ENCODE peak calls at places on chromosomes 4 and X, in nine cellular contexts. One of them, this sample, is unnamed.

GRCh38 chr4:151573945-151574344 is 165.0 kb downstream of the FHIP1A start:
- DNase-seq in NCI-H2107: no peak
- DNase-seq in stimulated activated naive CD8-positive, alpha-beta T cell treated with anti-CD3 and anti-CD28 coated beads, Interleukin-15, amount 100 ng/mL, for 72 hours: no peak
- DNase-seq in hepatocyte: peak
- DNase-seq in stimulated activated CD8-positive, alpha-beta memory T cell treated with anti-CD3 and anti-CD28 coated beads, Interleukin-7, amount 100 ng/mL, for 4 hours: no peak
- DNase-seq in epithelial cell of prostate: peak
- DNase-seq in NCI-H1092 treated with DMSO at 0.1 percent for 48 hours: no peak
- DNase-seq in activated CD4-positive, alpha-beta T cell treated with anti-CD3 and anti-CD28 coated beads, Interleukin-2, amount 10 ng/mL, durations not matched to agents 7 days and 5 days: no peak
- DNase-seq in aorta: no peak
- DNase-seq in this sample: no peak

GRCh38 chr4:7988437-7988836 is 48.8 kb upstream of the AFAP1 start:
- DNase-seq in NCI-H2107: no peak
- DNase-seq in stimulated activated naive CD8-positive, alpha-beta T cell treated with anti-CD3 and anti-CD28 coated beads, Interleukin-15, amount 100 ng/mL, for 72 hours: no peak
- DNase-seq in hepatocyte: no peak
- DNase-seq in stimulated activated CD8-positive, alpha-beta memory T cell treated with anti-CD3 and anti-CD28 coated beads, Interleukin-7, amount 100 ng/mL, for 4 hours: no peak
- DNase-seq in epithelial cell of prostate: no peak
- DNase-seq in NCI-H1092 treated with DMSO at 0.1 percent for 48 hours: no peak
- DNase-seq in activated CD4-positive, alpha-beta T cell treated with anti-CD3 and anti-CD28 coated beads, Interleukin-2, amount 10 ng/mL, durations not matched to agents 7 days and 5 days: no peak
- DNase-seq in aorta: no peak
- DNase-seq in this sample: no peak

GRCh38 chr4:1603413-1604135 is 80.5 kb downstream of the FAM53A start:
- DNase-seq in NCI-H2107: no peak
- DNase-seq in stimulated activated naive CD8-positive, alpha-beta T cell treated with anti-CD3 and anti-CD28 coated beads, Interleukin-15, amount 100 ng/mL, for 72 hours: no peak
- DNase-seq in hepatocyte: no peak
- DNase-seq in stimulated activated CD8-positive, alpha-beta memory T cell treated with anti-CD3 and anti-CD28 coated beads, Interleukin-7, amount 100 ng/mL, for 4 hours: no peak
- DNase-seq in epithelial cell of prostate: no peak
- DNase-seq in NCI-H1092 treated with DMSO at 0.1 percent for 48 hours: no peak
- DNase-seq in activated CD4-positive, alpha-beta T cell treated with anti-CD3 and anti-CD28 coated beads, Interleukin-2, amount 10 ng/mL, durations not matched to agents 7 days and 5 days: no peak
- DNase-seq in aorta: peak
- DNase-seq in this sample: no peak

GRCh38 chrX:68432648-68433047 is 647 bp downstream of the OPHN1 start:
- DNase-seq in NCI-H2107: no peak
- DNase-seq in stimulated activated naive CD8-positive, alpha-beta T cell treated with anti-CD3 and anti-CD28 coated beads, Interleukin-15, amount 100 ng/mL, for 72 hours: no peak
- DNase-seq in hepatocyte: peak
- DNase-seq in stimulated activated CD8-positive, alpha-beta memory T cell treated with anti-CD3 and anti-CD28 coated beads, Interleukin-7, amount 100 ng/mL, for 4 hours: no peak
- DNase-seq in epithelial cell of prostate: no peak
- DNase-seq in NCI-H1092 treated with DMSO at 0.1 percent for 48 hours: no peak
- DNase-seq in activated CD4-positive, alpha-beta T cell treated with anti-CD3 and anti-CD28 coated beads, Interleukin-2, amount 10 ng/mL, durations not matched to agents 7 days and 5 days: no peak
- DNase-seq in aorta: no peak
- DNase-seq in this sample: no peak

GRCh38 chrX:44873415-44874270 is 655 bp downstream of the KDM6A start:
- DNase-seq in NCI-H2107: no peak
- DNase-seq in stimulated activated naive CD8-positive, alpha-beta T cell treated with anti-CD3 and anti-CD28 coated beads, Interleukin-15, amount 100 ng/mL, for 72 hours: peak
- DNase-seq in hepatocyte: peak
- DNase-seq in stimulated activated CD8-positive, alpha-beta memory T cell treated with anti-CD3 and anti-CD28 coated beads, Interleukin-7, amount 100 ng/mL, for 4 hours: no peak
- DNase-seq in epithelial cell of prostate: no peak
- DNase-seq in NCI-H1092 treated with DMSO at 0.1 percent for 48 hours: peak
- DNase-seq in activated CD4-positive, alpha-beta T cell treated with anti-CD3 and anti-CD28 coated beads, Interleukin-2, amount 10 ng/mL, durations not matched to agents 7 days and 5 days: peak
- DNase-seq in aorta: peak
- DNase-seq in this sample: peak

GRCh38 chr4:37244583-37245390 is at the start of gene NWD2:
- DNase-seq in NCI-H2107: no peak
- DNase-seq in stimulated activated naive CD8-positive, alpha-beta T cell treated with anti-CD3 and anti-CD28 coated beads, Interleukin-15, amount 100 ng/mL, for 72 hours: peak
- DNase-seq in hepatocyte: peak
- DNase-seq in stimulated activated CD8-positive, alpha-beta memory T cell treated with anti-CD3 and anti-CD28 coated beads, Interleukin-7, amount 100 ng/mL, for 4 hours: no peak
- DNase-seq in epithelial cell of prostate: no peak
- DNase-seq in NCI-H1092 treated with DMSO at 0.1 percent for 48 hours: no peak
- DNase-seq in activated CD4-positive, alpha-beta T cell treated with anti-CD3 and anti-CD28 coated beads, Interleukin-2, amount 10 ng/mL, durations not matched to agents 7 days and 5 days: no peak
- DNase-seq in aorta: no peak
- DNase-seq in this sample: peak

GRCh38 chr4:153296424-153296823 is 48.1 kb upstream of the MND1 start:
- DNase-seq in NCI-H2107: no peak
- DNase-seq in stimulated activated naive CD8-positive, alpha-beta T cell treated with anti-CD3 and anti-CD28 coated beads, Interleukin-15, amount 100 ng/mL, for 72 hours: no peak
- DNase-seq in hepatocyte: peak
- DNase-seq in stimulated activated CD8-positive, alpha-beta memory T cell treated with anti-CD3 and anti-CD28 coated beads, Interleukin-7, amount 100 ng/mL, for 4 hours: no peak
- DNase-seq in epithelial cell of prostate: peak
- DNase-seq in NCI-H1092 treated with DMSO at 0.1 percent for 48 hours: no peak
- DNase-seq in activated CD4-positive, alpha-beta T cell treated with anti-CD3 and anti-CD28 coated beads, Interleukin-2, amount 10 ng/mL, durations not matched to agents 7 days and 5 days: no peak
- DNase-seq in aorta: no peak
- DNase-seq in this sample: no peak

GRCh38 chr4:20847124-20847747 is 147.0 kb downstream of the PACRGL start:
- DNase-seq in NCI-H2107: no peak
- DNase-seq in stimulated activated naive CD8-positive, alpha-beta T cell treated with anti-CD3 and anti-CD28 coated beads, Interleukin-15, amount 100 ng/mL, for 72 hours: no peak
- DNase-seq in hepatocyte: no peak
- DNase-seq in stimulated activated CD8-positive, alpha-beta memory T cell treated with anti-CD3 and anti-CD28 coated beads, Interleukin-7, amount 100 ng/mL, for 4 hours: no peak
- DNase-seq in epithelial cell of prostate: peak
- DNase-seq in NCI-H1092 treated with DMSO at 0.1 percent for 48 hours: no peak
- DNase-seq in activated CD4-positive, alpha-beta T cell treated with anti-CD3 and anti-CD28 coated beads, Interleukin-2, amount 10 ng/mL, durations not matched to agents 7 days and 5 days: no peak
- DNase-seq in aorta: no peak
- DNase-seq in this sample: no peak

GRCh38 chr4:8730159-8730558 is 137.6 kb downstream of the CPZ start:
- DNase-seq in NCI-H2107: no peak
- DNase-seq in stimulated activated naive CD8-positive, alpha-beta T cell treated with anti-CD3 and anti-CD28 coated beads, Interleukin-15, amount 100 ng/mL, for 72 hours: no peak
- DNase-seq in hepatocyte: no peak
- DNase-seq in stimulated activated CD8-positive, alpha-beta memory T cell treated with anti-CD3 and anti-CD28 coated beads, Interleukin-7, amount 100 ng/mL, for 4 hours: no peak
- DNase-seq in epithelial cell of prostate: no peak
- DNase-seq in NCI-H1092 treated with DMSO at 0.1 percent for 48 hours: no peak
- DNase-seq in activated CD4-positive, alpha-beta T cell treated with anti-CD3 and anti-CD28 coated beads, Interleukin-2, amount 10 ng/mL, durations not matched to agents 7 days and 5 days: no peak
- DNase-seq in aorta: no peak
- DNase-seq in this sample: no peak

GRCh38 chrX:50704987-50705386 is 109.0 kb downstream of the SHROOM4 start:
- DNase-seq in NCI-H2107: no peak
- DNase-seq in stimulated activated naive CD8-positive, alpha-beta T cell treated with anti-CD3 and anti-CD28 coated beads, Interleukin-15, amount 100 ng/mL, for 72 hours: no peak
- DNase-seq in hepatocyte: no peak
- DNase-seq in stimulated activated CD8-positive, alpha-beta memory T cell treated with anti-CD3 and anti-CD28 coated beads, Interleukin-7, amount 100 ng/mL, for 4 hours: no peak
- DNase-seq in epithelial cell of prostate: no peak
- DNase-seq in NCI-H1092 treated with DMSO at 0.1 percent for 48 hours: no peak
- DNase-seq in activated CD4-positive, alpha-beta T cell treated with anti-CD3 and anti-CD28 coated beads, Interleukin-2, amount 10 ng/mL, durations not matched to agents 7 days and 5 days: no peak
- DNase-seq in aorta: no peak
- DNase-seq in this sample: no peak

GRCh38 chr4:38013461-38014366 is 53.5 kb downstream of the PTTG2 start:
- DNase-seq in NCI-H2107: no peak
- DNase-seq in stimulated activated naive CD8-positive, alpha-beta T cell treated with anti-CD3 and anti-CD28 coated beads, Interleukin-15, amount 100 ng/mL, for 72 hours: no peak
- DNase-seq in hepatocyte: no peak
- DNase-seq in stimulated activated CD8-positive, alpha-beta memory T cell treated with anti-CD3 and anti-CD28 coated beads, Interleukin-7, amount 100 ng/mL, for 4 hours: no peak
- DNase-seq in epithelial cell of prostate: no peak
- DNase-seq in NCI-H1092 treated with DMSO at 0.1 percent for 48 hours: peak
- DNase-seq in activated CD4-positive, alpha-beta T cell treated with anti-CD3 and anti-CD28 coated beads, Interleukin-2, amount 10 ng/mL, durations not matched to agents 7 days and 5 days: no peak
- DNase-seq in aorta: peak
- DNase-seq in this sample: peak

GRCh38 chrX:21745756-21746155 is 12.2 kb downstream of the SMPX start:
- DNase-seq in NCI-H2107: peak
- DNase-seq in stimulated activated naive CD8-positive, alpha-beta T cell treated with anti-CD3 and anti-CD28 coated beads, Interleukin-15, amount 100 ng/mL, for 72 hours: no peak
- DNase-seq in hepatocyte: peak
- DNase-seq in stimulated activated CD8-positive, alpha-beta memory T cell treated with anti-CD3 and anti-CD28 coated beads, Interleukin-7, amount 100 ng/mL, for 4 hours: peak
- DNase-seq in epithelial cell of prostate: no peak
- DNase-seq in NCI-H1092 treated with DMSO at 0.1 percent for 48 hours: peak
- DNase-seq in activated CD4-positive, alpha-beta T cell treated with anti-CD3 and anti-CD28 coated beads, Interleukin-2, amount 10 ng/mL, durations not matched to agents 7 days and 5 days: peak
- DNase-seq in aorta: peak
- DNase-seq in this sample: peak

GRCh38 chrX:31679861-31680260 is 608.0 kb upstream of the FTHL17 start:
- DNase-seq in NCI-H2107: no peak
- DNase-seq in stimulated activated naive CD8-positive, alpha-beta T cell treated with anti-CD3 and anti-CD28 coated beads, Interleukin-15, amount 100 ng/mL, for 72 hours: no peak
- DNase-seq in hepatocyte: no peak
- DNase-seq in stimulated activated CD8-positive, alpha-beta memory T cell treated with anti-CD3 and anti-CD28 coated beads, Interleukin-7, amount 100 ng/mL, for 4 hours: no peak
- DNase-seq in epithelial cell of prostate: no peak
- DNase-seq in NCI-H1092 treated with DMSO at 0.1 percent for 48 hours: no peak
- DNase-seq in activated CD4-positive, alpha-beta T cell treated with anti-CD3 and anti-CD28 coated beads, Interleukin-2, amount 10 ng/mL, durations not matched to agents 7 days and 5 days: no peak
- DNase-seq in aorta: no peak
- DNase-seq in this sample: no peak

GRCh38 chrX:41482153-41482850 is 35.2 kb downstream of the NYX start:
- DNase-seq in NCI-H2107: no peak
- DNase-seq in stimulated activated naive CD8-positive, alpha-beta T cell treated with anti-CD3 and anti-CD28 coated beads, Interleukin-15, amount 100 ng/mL, for 72 hours: no peak
- DNase-seq in hepatocyte: peak
- DNase-seq in stimulated activated CD8-positive, alpha-beta memory T cell treated with anti-CD3 and anti-CD28 coated beads, Interleukin-7, amount 100 ng/mL, for 4 hours: no peak
- DNase-seq in epithelial cell of prostate: no peak
- DNase-seq in NCI-H1092 treated with DMSO at 0.1 percent for 48 hours: no peak
- DNase-seq in activated CD4-positive, alpha-beta T cell treated with anti-CD3 and anti-CD28 coated beads, Interleukin-2, amount 10 ng/mL, durations not matched to agents 7 days and 5 days: no peak
- DNase-seq in aorta: no peak
- DNase-seq in this sample: no peak

GRCh38 chr4:8906991-8907595 is 35.5 kb upstream of the HMX1 start:
- DNase-seq in NCI-H2107: no peak
- DNase-seq in stimulated activated naive CD8-positive, alpha-beta T cell treated with anti-CD3 and anti-CD28 coated beads, Interleukin-15, amount 100 ng/mL, for 72 hours: no peak
- DNase-seq in hepatocyte: no peak
- DNase-seq in stimulated activated CD8-positive, alpha-beta memory T cell treated with anti-CD3 and anti-CD28 coated beads, Interleukin-7, amount 100 ng/mL, for 4 hours: no peak
- DNase-seq in epithelial cell of prostate: no peak
- DNase-seq in NCI-H1092 treated with DMSO at 0.1 percent for 48 hours: no peak
- DNase-seq in activated CD4-positive, alpha-beta T cell treated with anti-CD3 and anti-CD28 coated beads, Interleukin-2, amount 10 ng/mL, durations not matched to agents 7 days and 5 days: no peak
- DNase-seq in aorta: no peak
- DNase-seq in this sample: no peak

GRCh38 chrX:53290441-53291041 is 9.2 kb upstream of the IQSEC2 start:
- DNase-seq in NCI-H2107: no peak
- DNase-seq in stimulated activated naive CD8-positive, alpha-beta T cell treated with anti-CD3 and anti-CD28 coated beads, Interleukin-15, amount 100 ng/mL, for 72 hours: no peak
- DNase-seq in hepatocyte: no peak
- DNase-seq in stimulated activated CD8-positive, alpha-beta memory T cell treated with anti-CD3 and anti-CD28 coated beads, Interleukin-7, amount 100 ng/mL, for 4 hours: no peak
- DNase-seq in epithelial cell of prostate: no peak
- DNase-seq in NCI-H1092 treated with DMSO at 0.1 percent for 48 hours: no peak
- DNase-seq in activated CD4-positive, alpha-beta T cell treated with anti-CD3 and anti-CD28 coated beads, Interleukin-2, amount 10 ng/mL, durations not matched to agents 7 days and 5 days: no peak
- DNase-seq in aorta: no peak
- DNase-seq in this sample: peak

GRCh38 chrX:88425739-88426138 is 321.3 kb upstream of the CPXCR1 start:
- DNase-seq in NCI-H2107: no peak
- DNase-seq in stimulated activated naive CD8-positive, alpha-beta T cell treated with anti-CD3 and anti-CD28 coated beads, Interleukin-15, amount 100 ng/mL, for 72 hours: no peak
- DNase-seq in hepatocyte: peak
- DNase-seq in stimulated activated CD8-positive, alpha-beta memory T cell treated with anti-CD3 and anti-CD28 coated beads, Interleukin-7, amount 100 ng/mL, for 4 hours: no peak
- DNase-seq in epithelial cell of prostate: no peak
- DNase-seq in NCI-H1092 treated with DMSO at 0.1 percent for 48 hours: peak
- DNase-seq in activated CD4-positive, alpha-beta T cell treated with anti-CD3 and anti-CD28 coated beads, Interleukin-2, amount 10 ng/mL, durations not matched to agents 7 days and 5 days: no peak
- DNase-seq in aorta: no peak
- DNase-seq in this sample: no peak

GRCh38 chrX:12971282-12972003 is 3.5 kb upstream of the TMSB4X start:
- DNase-seq in NCI-H2107: no peak
- DNase-seq in stimulated activated naive CD8-positive, alpha-beta T cell treated with anti-CD3 and anti-CD28 coated beads, Interleukin-15, amount 100 ng/mL, for 72 hours: no peak
- DNase-seq in hepatocyte: no peak
- DNase-seq in stimulated activated CD8-positive, alpha-beta memory T cell treated with anti-CD3 and anti-CD28 coated beads, Interleukin-7, amount 100 ng/mL, for 4 hours: no peak
- DNase-seq in epithelial cell of prostate: no peak
- DNase-seq in NCI-H1092 treated with DMSO at 0.1 percent for 48 hours: no peak
- DNase-seq in activated CD4-positive, alpha-beta T cell treated with anti-CD3 and anti-CD28 coated beads, Interleukin-2, amount 10 ng/mL, durations not matched to agents 7 days and 5 days: peak
- DNase-seq in aorta: peak
- DNase-seq in this sample: no peak

GRCh38 chr4:40525811-40526598 is 103.7 kb downstream of the RBM47 start:
- DNase-seq in NCI-H2107: no peak
- DNase-seq in stimulated activated naive CD8-positive, alpha-beta T cell treated with anti-CD3 and anti-CD28 coated beads, Interleukin-15, amount 100 ng/mL, for 72 hours: no peak
- DNase-seq in hepatocyte: peak
- DNase-seq in stimulated activated CD8-positive, alpha-beta memory T cell treated with anti-CD3 and anti-CD28 coated beads, Interleukin-7, amount 100 ng/mL, for 4 hours: no peak
- DNase-seq in epithelial cell of prostate: peak
- DNase-seq in NCI-H1092 treated with DMSO at 0.1 percent for 48 hours: no peak
- DNase-seq in activated CD4-positive, alpha-beta T cell treated with anti-CD3 and anti-CD28 coated beads, Interleukin-2, amount 10 ng/mL, durations not matched to agents 7 days and 5 days: no peak
- DNase-seq in aorta: peak
- DNase-seq in this sample: no peak

GRCh38 chr4:141802324-141802723 is 165.9 kb downstream of the IL15 start:
- DNase-seq in NCI-H2107: no peak
- DNase-seq in stimulated activated naive CD8-positive, alpha-beta T cell treated with anti-CD3 and anti-CD28 coated beads, Interleukin-15, amount 100 ng/mL, for 72 hours: no peak
- DNase-seq in hepatocyte: no peak
- DNase-seq in stimulated activated CD8-positive, alpha-beta memory T cell treated with anti-CD3 and anti-CD28 coated beads, Interleukin-7, amount 100 ng/mL, for 4 hours: no peak
- DNase-seq in epithelial cell of prostate: no peak
- DNase-seq in NCI-H1092 treated with DMSO at 0.1 percent for 48 hours: no peak
- DNase-seq in activated CD4-positive, alpha-beta T cell treated with anti-CD3 and anti-CD28 coated beads, Interleukin-2, amount 10 ng/mL, durations not matched to agents 7 days and 5 days: no peak
- DNase-seq in aorta: no peak
- DNase-seq in this sample: no peak

GRCh38 chr4:55733874-55734437 is 85.6 kb upstream of the EXOC1L start:
- DNase-seq in NCI-H2107: no peak
- DNase-seq in stimulated activated naive CD8-positive, alpha-beta T cell treated with anti-CD3 and anti-CD28 coated beads, Interleukin-15, amount 100 ng/mL, for 72 hours: no peak
- DNase-seq in hepatocyte: peak
- DNase-seq in stimulated activated CD8-positive, alpha-beta memory T cell treated with anti-CD3 and anti-CD28 coated beads, Interleukin-7, amount 100 ng/mL, for 4 hours: no peak
- DNase-seq in epithelial cell of prostate: peak
- DNase-seq in NCI-H1092 treated with DMSO at 0.1 percent for 48 hours: no peak
- DNase-seq in activated CD4-positive, alpha-beta T cell treated with anti-CD3 and anti-CD28 coated beads, Interleukin-2, amount 10 ng/mL, durations not matched to agents 7 days and 5 days: no peak
- DNase-seq in aorta: peak
- DNase-seq in this sample: no peak

GRCh38 chr4:172962564-172963353 is 205.9 kb upstream of the GALNT7 start:
- DNase-seq in NCI-H2107: peak
- DNase-seq in stimulated activated naive CD8-positive, alpha-beta T cell treated with anti-CD3 and anti-CD28 coated beads, Interleukin-15, amount 100 ng/mL, for 72 hours: no peak
- DNase-seq in hepatocyte: peak
- DNase-seq in stimulated activated CD8-positive, alpha-beta memory T cell treated with anti-CD3 and anti-CD28 coated beads, Interleukin-7, amount 100 ng/mL, for 4 hours: no peak
- DNase-seq in epithelial cell of prostate: peak
- DNase-seq in NCI-H1092 treated with DMSO at 0.1 percent for 48 hours: peak
- DNase-seq in activated CD4-positive, alpha-beta T cell treated with anti-CD3 and anti-CD28 coated beads, Interleukin-2, amount 10 ng/mL, durations not matched to agents 7 days and 5 days: no peak
- DNase-seq in aorta: no peak
- DNase-seq in this sample: peak

GRCh38 chrX:30627818-30628652 is 25.2 kb upstream of the GK start:
- DNase-seq in NCI-H2107: no peak
- DNase-seq in stimulated activated naive CD8-positive, alpha-beta T cell treated with anti-CD3 and anti-CD28 coated beads, Interleukin-15, amount 100 ng/mL, for 72 hours: no peak
- DNase-seq in hepatocyte: peak
- DNase-seq in stimulated activated CD8-positive, alpha-beta memory T cell treated with anti-CD3 and anti-CD28 coated beads, Interleukin-7, amount 100 ng/mL, for 4 hours: no peak
- DNase-seq in epithelial cell of prostate: no peak
- DNase-seq in NCI-H1092 treated with DMSO at 0.1 percent for 48 hours: no peak
- DNase-seq in activated CD4-positive, alpha-beta T cell treated with anti-CD3 and anti-CD28 coated beads, Interleukin-2, amount 10 ng/mL, durations not matched to agents 7 days and 5 days: no peak
- DNase-seq in aorta: no peak
- DNase-seq in this sample: no peak

GRCh38 chrX:47229427-47229826 is 3.4 kb upstream of the USP11 start:
- DNase-seq in NCI-H2107: no peak
- DNase-seq in stimulated activated naive CD8-positive, alpha-beta T cell treated with anti-CD3 and anti-CD28 coated beads, Interleukin-15, amount 100 ng/mL, for 72 hours: no peak
- DNase-seq in hepatocyte: no peak
- DNase-seq in stimulated activated CD8-positive, alpha-beta memory T cell treated with anti-CD3 and anti-CD28 coated beads, Interleukin-7, amount 100 ng/mL, for 4 hours: no peak
- DNase-seq in epithelial cell of prostate: no peak
- DNase-seq in NCI-H1092 treated with DMSO at 0.1 percent for 48 hours: no peak
- DNase-seq in activated CD4-positive, alpha-beta T cell treated with anti-CD3 and anti-CD28 coated beads, Interleukin-2, amount 10 ng/mL, durations not matched to agents 7 days and 5 days: no peak
- DNase-seq in aorta: no peak
- DNase-seq in this sample: no peak

GRCh38 chrX:149858592-149858991 is 22.4 kb upstream of the MAGEA8 start:
- DNase-seq in NCI-H2107: no peak
- DNase-seq in stimulated activated naive CD8-positive, alpha-beta T cell treated with anti-CD3 and anti-CD28 coated beads, Interleukin-15, amount 100 ng/mL, for 72 hours: no peak
- DNase-seq in hepatocyte: no peak
- DNase-seq in stimulated activated CD8-positive, alpha-beta memory T cell treated with anti-CD3 and anti-CD28 coated beads, Interleukin-7, amount 100 ng/mL, for 4 hours: no peak
- DNase-seq in epithelial cell of prostate: no peak
- DNase-seq in NCI-H1092 treated with DMSO at 0.1 percent for 48 hours: no peak
- DNase-seq in activated CD4-positive, alpha-beta T cell treated with anti-CD3 and anti-CD28 coated beads, Interleukin-2, amount 10 ng/mL, durations not matched to agents 7 days and 5 days: no peak
- DNase-seq in aorta: no peak
- DNase-seq in this sample: no peak

GRCh38 chr4:173426064-173426463 is 27.1 kb upstream of the SCRG1 start:
- DNase-seq in NCI-H2107: no peak
- DNase-seq in stimulated activated naive CD8-positive, alpha-beta T cell treated with anti-CD3 and anti-CD28 coated beads, Interleukin-15, amount 100 ng/mL, for 72 hours: no peak
- DNase-seq in hepatocyte: no peak
- DNase-seq in stimulated activated CD8-positive, alpha-beta memory T cell treated with anti-CD3 and anti-CD28 coated beads, Interleukin-7, amount 100 ng/mL, for 4 hours: no peak
- DNase-seq in epithelial cell of prostate: no peak
- DNase-seq in NCI-H1092 treated with DMSO at 0.1 percent for 48 hours: no peak
- DNase-seq in activated CD4-positive, alpha-beta T cell treated with anti-CD3 and anti-CD28 coated beads, Interleukin-2, amount 10 ng/mL, durations not matched to agents 7 days and 5 days: peak
- DNase-seq in aorta: no peak
- DNase-seq in this sample: no peak

GRCh38 chrX:17038681-17039161 is 92.3 kb downstream of the REPS2 start:
- DNase-seq in NCI-H2107: no peak
- DNase-seq in stimulated activated naive CD8-positive, alpha-beta T cell treated with anti-CD3 and anti-CD28 coated beads, Interleukin-15, amount 100 ng/mL, for 72 hours: no peak
- DNase-seq in hepatocyte: no peak
- DNase-seq in stimulated activated CD8-positive, alpha-beta memory T cell treated with anti-CD3 and anti-CD28 coated beads, Interleukin-7, amount 100 ng/mL, for 4 hours: no peak
- DNase-seq in epithelial cell of prostate: no peak
- DNase-seq in NCI-H1092 treated with DMSO at 0.1 percent for 48 hours: no peak
- DNase-seq in activated CD4-positive, alpha-beta T cell treated with anti-CD3 and anti-CD28 coated beads, Interleukin-2, amount 10 ng/mL, durations not matched to agents 7 days and 5 days: no peak
- DNase-seq in aorta: no peak
- DNase-seq in this sample: no peak